ENCODE peak calls at places on chromosome 15, in nine cellular contexts. One of them, this sample, is unnamed.

GRCh38 chr15:86178845-86179244 is 99.2 kb downstream of the AGBL1 start:
- DNase-seq in fibroblast of pulmonary artery: no peak
- DNase-seq in adrenal gland: no peak
- DNase-seq in GM13977: no peak
- DNase-seq in nephron progenitor cell: no peak
- DNase-seq in left lung: no peak
- DNase-seq in RWPE1: no peak
- DNase-seq in foreskin keratinocyte: no peak
- DNase-seq in GM20000: no peak
- DNase-seq in this sample: no peak

GRCh38 chr15:43199945-43200488 is 14.8 kb downstream of the CCNDBP1 start:
- DNase-seq in fibroblast of pulmonary artery: no peak
- DNase-seq in adrenal gland: no peak
- DNase-seq in GM13977: no peak
- DNase-seq in nephron progenitor cell: no peak
- DNase-seq in left lung: no peak
- DNase-seq in RWPE1: no peak
- DNase-seq in foreskin keratinocyte: no peak
- DNase-seq in GM20000: no peak
- DNase-seq in this sample: no peak

GRCh38 chr15:80162059-80162554 is 9.3 kb downstream of the FAH start:
- DNase-seq in fibroblast of pulmonary artery: peak
- DNase-seq in adrenal gland: no peak
- DNase-seq in GM13977: no peak
- DNase-seq in nephron progenitor cell: no peak
- DNase-seq in left lung: no peak
- DNase-seq in RWPE1: no peak
- DNase-seq in foreskin keratinocyte: no peak
- DNase-seq in GM20000: no peak
- DNase-seq in this sample: no peak

GRCh38 chr15:52171386-52171785 is 19.8 kb downstream of the GNB5 start:
- DNase-seq in fibroblast of pulmonary artery: peak
- DNase-seq in adrenal gland: no peak
- DNase-seq in GM13977: no peak
- DNase-seq in nephron progenitor cell: no peak
- DNase-seq in left lung: no peak
- DNase-seq in RWPE1: no peak
- DNase-seq in foreskin keratinocyte: no peak
- DNase-seq in GM20000: no peak
- DNase-seq in this sample: no peak

GRCh38 chr15:96421211-96421610 is 90.7 kb downstream of the NR2F2 start:
- DNase-seq in fibroblast of pulmonary artery: no peak
- DNase-seq in adrenal gland: no peak
- DNase-seq in GM13977: no peak
- DNase-seq in nephron progenitor cell: no peak
- DNase-seq in left lung: no peak
- DNase-seq in RWPE1: no peak
- DNase-seq in foreskin keratinocyte: peak
- DNase-seq in GM20000: no peak
- DNase-seq in this sample: no peak

GRCh38 chr15:84046064-84046637 is 189.4 kb upstream of the GOLGA6L4 start:
- DNase-seq in fibroblast of pulmonary artery: no peak
- DNase-seq in adrenal gland: no peak
- DNase-seq in GM13977: no peak
- DNase-seq in nephron progenitor cell: no peak
- DNase-seq in left lung: no peak
- DNase-seq in RWPE1: no peak
- DNase-seq in foreskin keratinocyte: no peak
- DNase-seq in GM20000: no peak
- DNase-seq in this sample: no peak

GRCh38 chr15:34038023-34038403 is 991 bp downstream of the AVEN start:
- DNase-seq in fibroblast of pulmonary artery: no peak
- DNase-seq in adrenal gland: no peak
- DNase-seq in GM13977: no peak
- DNase-seq in nephron progenitor cell: no peak
- DNase-seq in left lung: no peak
- DNase-seq in RWPE1: no peak
- DNase-seq in foreskin keratinocyte: no peak
- DNase-seq in GM20000: no peak
- DNase-seq in this sample: no peak

GRCh38 chr15:36608166-36608565 is 28.7 kb downstream of the CDIN1 start:
- DNase-seq in fibroblast of pulmonary artery: no peak
- DNase-seq in adrenal gland: no peak
- DNase-seq in GM13977: no peak
- DNase-seq in nephron progenitor cell: no peak
- DNase-seq in left lung: no peak
- DNase-seq in RWPE1: no peak
- DNase-seq in foreskin keratinocyte: no peak
- DNase-seq in GM20000: no peak
- DNase-seq in this sample: no peak

GRCh38 chr15:101126618-101127502 is 125.0 kb downstream of the CHSY1 start:
- DNase-seq in fibroblast of pulmonary artery: peak
- DNase-seq in adrenal gland: no peak
- DNase-seq in GM13977: no peak
- DNase-seq in nephron progenitor cell: no peak
- DNase-seq in left lung: peak
- DNase-seq in RWPE1: no peak
- DNase-seq in foreskin keratinocyte: no peak
- DNase-seq in GM20000: no peak
- DNase-seq in this sample: no peak

GRCh38 chr15:42313463-42313862 is 40.2 kb upstream of the TMEM87A start:
- DNase-seq in fibroblast of pulmonary artery: no peak
- DNase-seq in adrenal gland: no peak
- DNase-seq in GM13977: no peak
- DNase-seq in nephron progenitor cell: no peak
- DNase-seq in left lung: no peak
- DNase-seq in RWPE1: no peak
- DNase-seq in foreskin keratinocyte: no peak
- DNase-seq in GM20000: no peak
- DNase-seq in this sample: no peak

GRCh38 chr15:71804226-71804625 is 6.1 kb upstream of the NR2E3 start:
- DNase-seq in fibroblast of pulmonary artery: no peak
- DNase-seq in adrenal gland: no peak
- DNase-seq in GM13977: no peak
- DNase-seq in nephron progenitor cell: no peak
- DNase-seq in left lung: no peak
- DNase-seq in RWPE1: no peak
- DNase-seq in foreskin keratinocyte: no peak
- DNase-seq in GM20000: no peak
- DNase-seq in this sample: no peak

GRCh38 chr15:95410757-95411156 is 919.7 kb upstream of the NR2F2 start:
- DNase-seq in fibroblast of pulmonary artery: no peak
- DNase-seq in adrenal gland: no peak
- DNase-seq in GM13977: no peak
- DNase-seq in nephron progenitor cell: no peak
- DNase-seq in left lung: no peak
- DNase-seq in RWPE1: no peak
- DNase-seq in foreskin keratinocyte: no peak
- DNase-seq in GM20000: no peak
- DNase-seq in this sample: no peak
- TF ChIP-seq CTCF in fibroblast of pulmonary artery: no peak
- TF ChIP-seq CTCF in adrenal gland: no peak
- TF ChIP-seq CTCF in GM13977: no peak
- TF ChIP-seq CTCF in nephron progenitor cell: no peak
- TF ChIP-seq CTCF in left lung: no peak
- TF ChIP-seq CTCF in RWPE1: no peak
- TF ChIP-seq CTCF in foreskin keratinocyte: no peak
- TF ChIP-seq CTCF in GM20000: no peak
- TF ChIP-seq CTCF in this sample: no peak

GRCh38 chr15:99393641-99394040 is 142.4 kb downstream of the LRRC28 start:
- DNase-seq in fibroblast of pulmonary artery: no peak
- DNase-seq in adrenal gland: no peak
- DNase-seq in GM13977: no peak
- DNase-seq in nephron progenitor cell: no peak
- DNase-seq in left lung: no peak
- DNase-seq in RWPE1: no peak
- DNase-seq in foreskin keratinocyte: no peak
- DNase-seq in GM20000: no peak
- DNase-seq in this sample: no peak

GRCh38 chr15:99387769-99388168 is 136.5 kb downstream of the LRRC28 start:
- DNase-seq in fibroblast of pulmonary artery: no peak
- DNase-seq in adrenal gland: no peak
- DNase-seq in GM13977: no peak
- DNase-seq in nephron progenitor cell: no peak
- DNase-seq in left lung: no peak
- DNase-seq in RWPE1: no peak
- DNase-seq in foreskin keratinocyte: no peak
- DNase-seq in GM20000: no peak
- DNase-seq in this sample: no peak

GRCh38 chr15:99386429-99386828 is 135.1 kb downstream of the LRRC28 start:
- DNase-seq in fibroblast of pulmonary artery: no peak
- DNase-seq in adrenal gland: no peak
- DNase-seq in GM13977: no peak
- DNase-seq in nephron progenitor cell: no peak
- DNase-seq in left lung: no peak
- DNase-seq in RWPE1: no peak
- DNase-seq in foreskin keratinocyte: no peak
- DNase-seq in GM20000: no peak
- DNase-seq in this sample: no peak

GRCh38 chr15:99385865-99386264 is 134.6 kb downstream of the LRRC28 start:
- DNase-seq in fibroblast of pulmonary artery: peak
- DNase-seq in adrenal gland: no peak
- DNase-seq in GM13977: no peak
- DNase-seq in nephron progenitor cell: no peak
- DNase-seq in left lung: peak
- DNase-seq in RWPE1: no peak
- DNase-seq in foreskin keratinocyte: no peak
- DNase-seq in GM20000: no peak
- DNase-seq in this sample: no peak

GRCh38 chr15:99390667-99391066 is 139.4 kb downstream of the LRRC28 start:
- DNase-seq in fibroblast of pulmonary artery: no peak
- DNase-seq in adrenal gland: no peak
- DNase-seq in GM13977: no peak
- DNase-seq in nephron progenitor cell: no peak
- DNase-seq in left lung: no peak
- DNase-seq in RWPE1: no peak
- DNase-seq in foreskin keratinocyte: no peak
- DNase-seq in GM20000: no peak
- DNase-seq in this sample: no peak
- TF ChIP-seq CTCF in fibroblast of pulmonary artery: peak
- TF ChIP-seq CTCF in adrenal gland: no peak
- TF ChIP-seq CTCF in GM13977: no peak
- TF ChIP-seq CTCF in nephron progenitor cell: no peak
- TF ChIP-seq CTCF in left lung: no peak
- TF ChIP-seq CTCF in RWPE1: no peak
- TF ChIP-seq CTCF in foreskin keratinocyte: no peak
- TF ChIP-seq CTCF in GM20000: no peak
- TF ChIP-seq CTCF in this sample: no peak

GRCh38 chr15:28873585-28874139 is 12.1 kb upstream of the APBA2 start:
- DNase-seq in fibroblast of pulmonary artery: no peak
- DNase-seq in adrenal gland: no peak
- DNase-seq in GM13977: no peak
- DNase-seq in nephron progenitor cell: no peak
- DNase-seq in left lung: no peak
- DNase-seq in RWPE1: no peak
- DNase-seq in foreskin keratinocyte: peak
- DNase-seq in GM20000: no peak
- DNase-seq in this sample: no peak
- TF ChIP-seq CTCF in fibroblast of pulmonary artery: no peak
- TF ChIP-seq CTCF in adrenal gland: peak
- TF ChIP-seq CTCF in GM13977: no peak
- TF ChIP-seq CTCF in nephron progenitor cell: no peak
- TF ChIP-seq CTCF in left lung: no peak
- TF ChIP-seq CTCF in RWPE1: no peak
- TF ChIP-seq CTCF in foreskin keratinocyte: peak
- TF ChIP-seq CTCF in GM20000: no peak
- TF ChIP-seq CTCF in this sample: no peak

DNA sequence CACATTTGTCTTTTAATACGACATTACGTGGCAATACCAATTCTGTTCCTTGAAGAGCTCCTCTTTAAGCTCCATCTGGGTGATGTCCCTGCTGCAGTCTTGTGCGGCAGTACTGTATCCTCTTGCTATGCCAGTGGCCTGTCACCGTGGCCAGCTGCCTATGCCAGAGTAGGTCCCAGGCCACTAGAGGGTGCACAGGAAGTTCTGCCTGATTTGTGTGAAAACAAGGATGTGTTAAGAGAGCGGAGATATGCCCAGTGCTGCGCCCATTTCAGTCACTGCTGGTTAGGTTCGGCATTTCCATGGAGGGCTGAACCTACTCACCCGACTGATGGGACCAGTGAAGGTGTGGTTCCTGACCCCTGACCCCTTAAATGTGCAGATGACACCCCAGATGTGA is 25.2 kb downstream of the NIPA1 start:
- DNase-seq in fibroblast of pulmonary artery: peak
- DNase-seq in adrenal gland: peak
- DNase-seq in GM13977: no peak
- DNase-seq in nephron progenitor cell: peak
- DNase-seq in left lung: no peak
- DNase-seq in RWPE1: no peak
- DNase-seq in foreskin keratinocyte: no peak
- DNase-seq in GM20000: no peak
- DNase-seq in this sample: no peak
- TF ChIP-seq CTCF in fibroblast of pulmonary artery: peak
- TF ChIP-seq CTCF in adrenal gland: peak
- TF ChIP-seq CTCF in GM13977: peak
- TF ChIP-seq CTCF in nephron progenitor cell: peak
- TF ChIP-seq CTCF in left lung: peak
- TF ChIP-seq CTCF in RWPE1: no peak
- TF ChIP-seq CTCF in foreskin keratinocyte: peak
- TF ChIP-seq CTCF in GM20000: no peak
- TF ChIP-seq CTCF in this sample: no peak

GRCh38 chr15:58244546-58244945 is 106.4 kb downstream of the AQP9 start:
- DNase-seq in fibroblast of pulmonary artery: no peak
- DNase-seq in adrenal gland: no peak
- DNase-seq in GM13977: no peak
- DNase-seq in nephron progenitor cell: no peak
- DNase-seq in left lung: no peak
- DNase-seq in RWPE1: no peak
- DNase-seq in foreskin keratinocyte: no peak
- DNase-seq in GM20000: no peak
- DNase-seq in this sample: no peak

GRCh38 chr15:58246041-58246440 is 107.9 kb downstream of the AQP9 start:
- DNase-seq in fibroblast of pulmonary artery: no peak
- DNase-seq in adrenal gland: no peak
- DNase-seq in GM13977: no peak
- DNase-seq in nephron progenitor cell: no peak
- DNase-seq in left lung: no peak
- DNase-seq in RWPE1: no peak
- DNase-seq in foreskin keratinocyte: no peak
- DNase-seq in GM20000: no peak
- DNase-seq in this sample: no peak

GRCh38 chr15:58243083-58243482 is 104.9 kb downstream of the AQP9 start:
- DNase-seq in fibroblast of pulmonary artery: no peak
- DNase-seq in adrenal gland: no peak
- DNase-seq in GM13977: no peak
- DNase-seq in nephron progenitor cell: no peak
- DNase-seq in left lung: no peak
- DNase-seq in RWPE1: no peak
- DNase-seq in foreskin keratinocyte: no peak
- DNase-seq in GM20000: no peak
- DNase-seq in this sample: no peak

GRCh38 chr15:58240191-58240932 is 102.2 kb downstream of the AQP9 start:
- DNase-seq in fibroblast of pulmonary artery: no peak
- DNase-seq in adrenal gland: no peak
- DNase-seq in GM13977: no peak
- DNase-seq in nephron progenitor cell: no peak
- DNase-seq in left lung: no peak
- DNase-seq in RWPE1: no peak
- DNase-seq in foreskin keratinocyte: no peak
- DNase-seq in GM20000: no peak
- DNase-seq in this sample: no peak

GRCh38 chr15:58241872-58242271 is 103.7 kb downstream of the AQP9 start:
- DNase-seq in fibroblast of pulmonary artery: no peak
- DNase-seq in adrenal gland: no peak
- DNase-seq in GM13977: no peak
- DNase-seq in nephron progenitor cell: no peak
- DNase-seq in left lung: no peak
- DNase-seq in RWPE1: no peak
- DNase-seq in foreskin keratinocyte: no peak
- DNase-seq in GM20000: no peak
- DNase-seq in this sample: no peak
- TF ChIP-seq CTCF in fibroblast of pulmonary artery: peak
- TF ChIP-seq CTCF in adrenal gland: no peak
- TF ChIP-seq CTCF in GM13977: no peak
- TF ChIP-seq CTCF in nephron progenitor cell: no peak
- TF ChIP-seq CTCF in left lung: no peak
- TF ChIP-seq CTCF in RWPE1: no peak
- TF ChIP-seq CTCF in foreskin keratinocyte: no peak
- TF ChIP-seq CTCF in GM20000: no peak
- TF ChIP-seq CTCF in this sample: no peak

This sample was measured in activated B cell treated with CpG ODN at 0.5 μM for 24 hours.